ENCODE peak calls at places on chromosomes 6 and 20, in seven cellular contexts. W is HT-29; Q is stimulated activated CD4-positive, alpha-beta T cell treated with anti-CD3 and anti-CD28 coated beads, Interleukin-2, amount 100 ng/mL, for 48 hours; F is kidney tubule cell; H is mesothelial cell of epicardium; X is ACHN; V is T-helper 17 cell. C is an unnamed sample.

GRCh38 chr6:1223312-1223603 is 88.6 kb upstream of the FOXQ1 start:
- DNase-seq in W (no peak), Q (no peak), F (no peak), H (no peak), X (no peak), V (no peak), C (no peak)

GRCh38 chr6:139230421-139230840 is 61.4 kb downstream of the TXLNB start:
- DNase-seq in W (peak; percentile 11), Q (no peak), F (peak; percentile 2), H (no peak), X (no peak), V (no peak), C (no peak)

GRCh38 chr20:64268180-64268579 is 12.6 kb downstream of the PCMTD2 start:
- DNase-seq in W (no peak), Q (no peak), F (no peak), H (no peak), X (no peak), V (no peak), C (no peak)

GRCh38 chr6:134007077-134007476 is 45.3 kb downstream of the SLC2A12 start:
- DNase-seq in W (peak; percentile 88), Q (no peak), F (peak; percentile 49), H (no peak), X (no peak), V (no peak), C (no peak)

GRCh38 chr6:26030716-26031115 is 56.5 kb upstream of the HFE start:
- DNase-seq in W (no peak), Q (no peak), F (no peak), H (no peak), X (no peak), V (no peak), C (no peak)

GRCh38 chr6:79421707-79422484 is 115.3 kb downstream of the LCA5 start:
- DNase-seq in W (peak; percentile 80), Q (no peak), F (peak; percentile 82), H (no peak), X (peak; percentile 22), V (no peak), C (peak; percentile 33)

GRCh38 chr6:167559675-167560479 is 235.0 kb downstream of the TTLL2 start:
- DNase-seq in W (peak; percentile 73), Q (no peak), F (no peak), H (no peak), X (no peak), V (no peak), C (no peak)

GRCh38 chr20:44598413-44599290 is 16.3 kb downstream of the PKIG start:
- DNase-seq in W (no peak), Q (no peak), F (peak; percentile 32), H (no peak), X (no peak), V (no peak), C (no peak)

GRCh38 chr6:153032255-153032882 is 29.9 kb upstream of the MTRF1L start:
- DNase-seq in W (peak; percentile 58), Q (no peak), F (peak; percentile 55), H (no peak), X (peak; percentile 60), V (no peak), C (peak; percentile 64)

GRCh38 chr6:150435832-150436231 is 67.0 kb downstream of the IYD start:
- DNase-seq in W (no peak), Q (no peak), F (peak; percentile 67), H (no peak), X (no peak), V (no peak), C (no peak)

GRCh38 chr6:161033667-161034066 is 42.1 kb downstream of the MAP3K4 start:
- DNase-seq in W (no peak), Q (no peak), F (no peak), H (no peak), X (no peak), V (no peak), C (no peak)

GRCh38 chr6:90000864-90001731 is 106.8 kb downstream of the GJA10 start:
- DNase-seq in W (no peak), Q (peak; percentile 45), F (peak; percentile 77), H (no peak), X (no peak), V (no peak), C (peak; percentile 58)

GRCh38 chr6:150741633-150742200 is 123.8 kb upstream of the MTHFD1L start:
- DNase-seq in W (peak; percentile 65), Q (peak; percentile 6), F (peak; percentile 19), H (no peak), X (peak; percentile 3), V (no peak), C (no peak)

GRCh38 chr6:112372213-112372806 is 25.2 kb downstream of the RFPL4B start:
- DNase-seq in W (peak; percentile 9), Q (no peak), F (peak; percentile 20), H (no peak), X (peak; percentile 20), V (no peak), C (peak; percentile 33)

GRCh38 chr6:5537967-5538366 is 276.7 kb downstream of the FARS2 start:
- DNase-seq in W (no peak), Q (no peak), F (no peak), H (no peak), X (no peak), V (no peak), C (no peak)

GRCh38 chr6:31586596-31586995 is 519 bp downstream of the LST1 start:
- DNase-seq in W (no peak), Q (no peak), F (no peak), H (no peak), X (no peak), V (no peak), C (no peak)

GRCh38 chr20:19583532-19584175 is 174.4 kb upstream of the RIN2 start:
- DNase-seq in W (peak; percentile 65), Q (peak; percentile 17), F (peak; percentile 74), H (peak; percentile 81), X (peak; percentile 59), V (no peak), C (peak; percentile 38)

GRCh38 chr20:20237093-20237959 is 130.6 kb upstream of the INSM1 start:
- DNase-seq in W (peak; percentile 60), Q (peak; percentile 12), F (peak; percentile 50), H (peak; percentile 45), X (peak; percentile 37), V (no peak), C (peak; percentile 40)

GRCh38 chr20:45968801-45969711 is 2.9 kb downstream of the ZNF335 start:
- DNase-seq in W (no peak), Q (no peak), F (peak; percentile 40), H (no peak), X (no peak), V (no peak), C (peak; percentile 74)

GRCh38 chr20:36528176-36528874 is 13.0 kb upstream of the MYL9 start:
- DNase-seq in W (no peak), Q (no peak), F (no peak), H (no peak), X (no peak), V (no peak), C (no peak)

GRCh38 chr6:150417899-150418824 is 49.4 kb downstream of the IYD start:
- DNase-seq in W (peak; percentile 84), Q (no peak), F (peak; percentile 85), H (no peak), X (peak; percentile 71), V (no peak), C (peak; percentile 90)

GRCh38 chr20:34099675-34100074 is 12.4 kb downstream of the EIF2S2 start:
- DNase-seq in W (no peak), Q (no peak), F (no peak), H (no peak), X (no peak), V (no peak), C (no peak)

GRCh38 chr6:30875244-30876038 is 8.9 kb upstream of the DDR1 start:
- DNase-seq in W (no peak), Q (no peak), F (no peak), H (no peak), X (no peak), V (no peak), C (no peak)

GRCh38 chr6:16319813-16320532 is 81.6 kb downstream of the GMPR start:
- DNase-seq in W (no peak), Q (peak; percentile 51), F (peak; percentile 90), H (no peak), X (peak; percentile 81), V (peak; percentile 52), C (peak; percentile 91)

GRCh38 chr20:25056601-25057233 is 1.2 kb downstream of the ACSS1 start:
- DNase-seq in W (no peak), Q (no peak), F (no peak), H (no peak), X (no peak), V (no peak), C (no peak)

GRCh38 chr6:161921602-161922400 is 647.9 kb upstream of the AGPAT4 start:
- DNase-seq in W (no peak), Q (no peak), F (peak; percentile 18), H (no peak), X (no peak), V (no peak), C (no peak)

GRCh38 chr20:10985536-10985935 is 311.7 kb upstream of the JAG1 start:
- DNase-seq in W (no peak), Q (no peak), F (peak; percentile 47), H (no peak), X (peak; percentile 32), V (no peak), C (peak; percentile 15)

C was measured in RKO.